ENCODE peak calls at places on chromosomes 13 and 19, in four cellular contexts. H, J, U and O are unnamed samples.

GRCh38 chr19:1408300-1409203 is 1.2 kb downstream of the DAZAP1 start:
- DNase-seq in U (peak; percentile 22), H (peak; percentile 41), J (peak; percentile 58), O (peak; percentile 51)

GRCh38 chr13:112733112-112733511 is 43.3 kb downstream of the ATP11A start:
- DNase-seq in J (no peak), U (no peak), H (no peak), O (no peak)

GRCh38 chr19:18223860-18224524 is 2.2 kb downstream of the PDE4C start:
- DNase-seq in U (peak; percentile 29), J (peak; percentile 72), H (peak; percentile 30), O (no peak)

GRCh38 chr13:85666356-85666755 is 132.9 kb downstream of the SLITRK6 start:
- DNase-seq in H (no peak), U (no peak), J (no peak), O (no peak)

GRCh38 chr13:75636339-75637095 is 387 bp downstream of the LMO7 start:
- DNase-seq in U (peak; percentile 36), J (peak; percentile 39), H (peak; percentile 45), O (peak; percentile 57)

GRCh38 chr19:17406039-17406886 is 833 bp upstream of the BST2 start:
- DNase-seq in U (no peak), J (no peak), H (peak; percentile 93), O (peak; percentile 29)

GRCh38 chr19:45746866-45747265 is 13.6 kb downstream of the MEIOSIN start:
- DNase-seq in U (no peak), J (no peak), H (peak; percentile 45), O (no peak)

GRCh38 chr19:42469311-42470239 is 26.8 kb upstream of the CXCL17 start:
- DNase-seq in J (no peak), U (no peak), H (peak; percentile 32), O (no peak)

GRCh38 chr13:21069561-21070004 is 8.2 kb upstream of the LATS2 start:
- DNase-seq in H (peak; percentile 92), U (peak; percentile 94), J (no peak), O (peak; percentile 85)

GRCh38 chr13:36217456-36217855 is 3.1 kb upstream of the SOHLH2 start:
- DNase-seq in U (no peak), H (no peak), J (no peak), O (peak; percentile 76)

GRCh38 chr13:90485441-90485840 is 862.0 kb upstream of the MIR17HG start:
- DNase-seq in H (peak; percentile 85), J (no peak), U (peak; percentile 80), O (peak; percentile 80)

GRCh38 chr13:51832471-51833152 is 12.4 kb downstream of the TMEM272 start:
- DNase-seq in H (peak; percentile 7), J (no peak), U (peak; percentile 17), O (no peak)

GRCh38 chr19:33194884-33195710 is 967 bp downstream of the LRP3 start:
- DNase-seq in J (peak; percentile 41), H (no peak), U (peak; percentile 13), O (no peak)

GRCh38 chr19:30402790-30403189 is 30.6 kb downstream of the ZNF536 start:
- DNase-seq in U (no peak), J (no peak), H (no peak), O (no peak)

GRCh38 chr19:39953915-39954314 is 17.1 kb upstream of the PSMC4 start:
- DNase-seq in H (no peak), U (no peak), J (no peak), O (no peak)

GRCh38 chr13:28059214-28059613 is 41.2 kb downstream of the FLT3 start:
- DNase-seq in H (no peak), J (peak; percentile 66), U (peak; percentile 54), O (peak; percentile 16)